ENCODE peak calls at places on chromosome 15, in seven cellular contexts. One of them, this sample, is unnamed.

GRCh38 chr15:33581032-33581431 is 270.3 kb downstream of the RYR3 start:
- DNase-seq in foreskin fibroblast: peak
- DNase-seq in GM06990: no peak
- DNase-seq in gastrocnemius medialis: no peak
- DNase-seq in nephron progenitor cell: no peak
- DNase-seq in OCI-LY7: no peak
- DNase-seq in T1000: no peak
- DNase-seq in this sample: no peak

GRCh38 chr15:34366271-34367043 is 539 bp downstream of the LPCAT4 start:
- DNase-seq in foreskin fibroblast: peak
- DNase-seq in GM06990: peak
- DNase-seq in gastrocnemius medialis: peak
- DNase-seq in nephron progenitor cell: peak
- DNase-seq in OCI-LY7: peak
- DNase-seq in T1000: no peak
- DNase-seq in this sample: no peak

GRCh38 chr15:80404719-80405553 is 754 bp downstream of the ARNT2 start:
- DNase-seq in foreskin fibroblast: no peak
- DNase-seq in GM06990: no peak
- DNase-seq in gastrocnemius medialis: no peak
- DNase-seq in nephron progenitor cell: peak
- DNase-seq in OCI-LY7: no peak
- DNase-seq in T1000: no peak
- DNase-seq in this sample: no peak

GRCh38 chr15:88388702-88389101 is 78.5 kb downstream of the MRPL46 start:
- DNase-seq in foreskin fibroblast: no peak
- DNase-seq in GM06990: no peak
- DNase-seq in gastrocnemius medialis: no peak
- DNase-seq in nephron progenitor cell: no peak
- DNase-seq in OCI-LY7: no peak
- DNase-seq in T1000: no peak
- DNase-seq in this sample: no peak

GRCh38 chr15:98330692-98331435 is 317.5 kb upstream of the IGF1R start:
- DNase-seq in foreskin fibroblast: no peak
- DNase-seq in GM06990: no peak
- DNase-seq in gastrocnemius medialis: no peak
- DNase-seq in nephron progenitor cell: no peak
- DNase-seq in OCI-LY7: no peak
- DNase-seq in T1000: no peak
- DNase-seq in this sample: no peak

GRCh38 chr15:60590935-60591490 is 112.1 kb upstream of the ICE2 start:
- DNase-seq in foreskin fibroblast: peak
- DNase-seq in GM06990: peak
- DNase-seq in gastrocnemius medialis: peak
- DNase-seq in nephron progenitor cell: peak
- DNase-seq in OCI-LY7: no peak
- DNase-seq in T1000: no peak
- DNase-seq in this sample: no peak

GRCh38 chr15:96234109-96234892 is 96.2 kb upstream of the NR2F2 start:
- DNase-seq in foreskin fibroblast: peak
- DNase-seq in GM06990: peak
- DNase-seq in gastrocnemius medialis: no peak
- DNase-seq in nephron progenitor cell: no peak
- DNase-seq in OCI-LY7: no peak
- DNase-seq in T1000: peak
- DNase-seq in this sample: peak

GRCh38 chr15:44738340-44738984 is 2.1 kb downstream of the TRIM69 start:
- DNase-seq in foreskin fibroblast: no peak
- DNase-seq in GM06990: no peak
- DNase-seq in gastrocnemius medialis: no peak
- DNase-seq in nephron progenitor cell: no peak
- DNase-seq in OCI-LY7: peak
- DNase-seq in T1000: no peak
- DNase-seq in this sample: no peak

GRCh38 chr15:34708422-34708821 is 46.4 kb downstream of the GJD2 start:
- DNase-seq in foreskin fibroblast: peak
- DNase-seq in GM06990: no peak
- DNase-seq in gastrocnemius medialis: no peak
- DNase-seq in nephron progenitor cell: no peak
- DNase-seq in OCI-LY7: peak
- DNase-seq in T1000: no peak
- DNase-seq in this sample: no peak

GRCh38 chr15:41932101-41932500 is 38.2 kb upstream of the SPTBN5 start:
- DNase-seq in foreskin fibroblast: no peak
- DNase-seq in GM06990: no peak
- DNase-seq in gastrocnemius medialis: no peak
- DNase-seq in nephron progenitor cell: no peak
- DNase-seq in OCI-LY7: no peak
- DNase-seq in T1000: no peak
- DNase-seq in this sample: no peak

GRCh38 chr15:61518191-61518950 is 289.3 kb upstream of the RORA start:
- DNase-seq in foreskin fibroblast: no peak
- DNase-seq in GM06990: no peak
- DNase-seq in gastrocnemius medialis: no peak
- DNase-seq in nephron progenitor cell: no peak
- DNase-seq in OCI-LY7: no peak
- DNase-seq in T1000: no peak
- DNase-seq in this sample: no peak

GRCh38 chr15:22845289-22845900 is 6.9 kb downstream of the NIPA2 start:
- DNase-seq in foreskin fibroblast: peak
- DNase-seq in GM06990: no peak
- DNase-seq in gastrocnemius medialis: peak
- DNase-seq in nephron progenitor cell: peak
- DNase-seq in OCI-LY7: no peak
- DNase-seq in T1000: no peak
- DNase-seq in this sample: no peak

GRCh38 chr15:72835289-72835890 is 51.8 kb upstream of the ADPGK start:
- DNase-seq in foreskin fibroblast: no peak
- DNase-seq in GM06990: no peak
- DNase-seq in gastrocnemius medialis: peak
- DNase-seq in nephron progenitor cell: no peak
- DNase-seq in OCI-LY7: peak
- DNase-seq in T1000: no peak
- DNase-seq in this sample: no peak

GRCh38 chr15:27059610-27060202 is 88.7 kb downstream of the GABRG3 start:
- DNase-seq in foreskin fibroblast: peak
- DNase-seq in GM06990: no peak
- DNase-seq in gastrocnemius medialis: no peak
- DNase-seq in nephron progenitor cell: peak
- DNase-seq in OCI-LY7: peak
- DNase-seq in T1000: no peak
- DNase-seq in this sample: no peak

GRCh38 chr15:59892995-59893394 is 111.1 kb upstream of the FOXB1 start:
- DNase-seq in foreskin fibroblast: no peak
- DNase-seq in GM06990: no peak
- DNase-seq in gastrocnemius medialis: no peak
- DNase-seq in nephron progenitor cell: peak
- DNase-seq in OCI-LY7: no peak
- DNase-seq in T1000: no peak
- DNase-seq in this sample: no peak

GRCh38 chr15:90660195-90660995 is 56.8 kb upstream of the BLM start:
- DNase-seq in foreskin fibroblast: peak
- DNase-seq in GM06990: peak
- DNase-seq in gastrocnemius medialis: peak
- DNase-seq in nephron progenitor cell: no peak
- DNase-seq in OCI-LY7: peak
- DNase-seq in T1000: peak
- DNase-seq in this sample: peak

GRCh38 chr15:62711691-62712454 is 330.7 kb upstream of the TPM1 start:
- DNase-seq in foreskin fibroblast: peak
- DNase-seq in GM06990: no peak
- DNase-seq in gastrocnemius medialis: no peak
- DNase-seq in nephron progenitor cell: no peak
- DNase-seq in OCI-LY7: no peak
- DNase-seq in T1000: no peak
- DNase-seq in this sample: no peak

GRCh38 chr15:66996099-66996498 is 69.3 kb upstream of the SMAD3 start:
- DNase-seq in foreskin fibroblast: peak
- DNase-seq in GM06990: no peak
- DNase-seq in gastrocnemius medialis: no peak
- DNase-seq in nephron progenitor cell: no peak
- DNase-seq in OCI-LY7: no peak
- DNase-seq in T1000: no peak
- DNase-seq in this sample: peak

GRCh38 chr15:83449250-83449671 is 2.1 kb downstream of the SH3GL3 start:
- DNase-seq in foreskin fibroblast: no peak
- DNase-seq in GM06990: no peak
- DNase-seq in gastrocnemius medialis: no peak
- DNase-seq in nephron progenitor cell: no peak
- DNase-seq in OCI-LY7: no peak
- DNase-seq in T1000: no peak
- DNase-seq in this sample: no peak

GRCh38 chr15:36370735-36371115 is 208.7 kb upstream of the CDIN1 start:
- DNase-seq in foreskin fibroblast: peak
- DNase-seq in GM06990: no peak
- DNase-seq in gastrocnemius medialis: no peak
- DNase-seq in nephron progenitor cell: no peak
- DNase-seq in OCI-LY7: no peak
- DNase-seq in T1000: no peak
- DNase-seq in this sample: peak

GRCh38 chr15:87619161-87619960 is 637.2 kb downstream of the NTRK3 start:
- DNase-seq in foreskin fibroblast: peak
- DNase-seq in GM06990: no peak
- DNase-seq in gastrocnemius medialis: no peak
- DNase-seq in nephron progenitor cell: no peak
- DNase-seq in OCI-LY7: no peak
- DNase-seq in T1000: peak
- DNase-seq in this sample: peak

GRCh38 chr15:94375997-94376396 is 144.6 kb downstream of the MCTP2 start:
- DNase-seq in foreskin fibroblast: no peak
- DNase-seq in GM06990: no peak
- DNase-seq in gastrocnemius medialis: no peak
- DNase-seq in nephron progenitor cell: no peak
- DNase-seq in OCI-LY7: peak
- DNase-seq in T1000: no peak
- DNase-seq in this sample: no peak